ENCODE peak calls at places on chromosomes 7 and 10, in seven cellular contexts. E, V, U, Z, M, L and R are unnamed samples.

GRCh38 chr7:91620827-91621226 is 259.7 kb downstream of the MTERF1 start:
- DNase-seq in E (no peak), V (no peak), U (no peak), Z (no peak), M (no peak), L (no peak), R (no peak)

GRCh38 chr7:80785961-80786360 is 132.9 kb downstream of the SEMA3C start:
- DNase-seq in E (no peak), V (no peak), U (no peak), Z (no peak), M (no peak), L (no peak), R (no peak)

GRCh38 chr7:97845622-97846203 is 26.5 kb downstream of the ASNS start:
- DNase-seq in E (no peak), V (peak), U (no peak), Z (no peak), M (no peak), L (peak), R (no peak)

GRCh38 chr7:117603627-117604026 is 123.8 kb downstream of the CFTR start:
- DNase-seq in E (no peak), V (no peak), U (no peak), Z (no peak), M (no peak), L (no peak), R (no peak)

GRCh38 chr10:56068473-56069263 is 292.4 kb downstream of the ZWINT start:
- DNase-seq in E (no peak), V (no peak), U (no peak), Z (no peak), M (no peak), L (no peak), R (no peak)

GRCh38 chr7:16436306-16436705 is 15.0 kb upstream of the CRPPA start:
- DNase-seq in E (no peak), V (no peak), U (no peak), Z (no peak), M (no peak), L (no peak), R (no peak)

GRCh38 chr10:85642421-85643170 is 724.0 kb downstream of the GRID1 start:
- DNase-seq in E (no peak), V (peak), U (no peak), Z (no peak), M (no peak), L (peak), R (peak)

GRCh38 chr7:7478569-7478968 is 57.1 kb downstream of the COL28A1 start:
- DNase-seq in E (no peak), V (no peak), U (peak), Z (no peak), M (no peak), L (no peak), R (no peak)

GRCh38 chr7:82593780-82594179 is 150.2 kb upstream of the CACNA2D1 start:
- DNase-seq in E (no peak), V (peak), U (no peak), Z (no peak), M (no peak), L (no peak), R (no peak)

GRCh38 chr10:61779950-61780659 is 117.4 kb downstream of the CABCOCO1 start:
- DNase-seq in E (peak), V (peak), U (peak), Z (no peak), M (peak), L (no peak), R (peak)

GRCh38 chr7:157414702-157415096 is 77.9 kb downstream of the DNAJB6 start:
- DNase-seq in E (no peak), V (no peak), U (peak), Z (no peak), M (no peak), L (no peak), R (no peak)

GRCh38 chr7:37247881-37248280 is 200.8 kb downstream of the ELMO1 start:
- DNase-seq in E (no peak), V (peak), U (peak), Z (no peak), M (no peak), L (no peak), R (no peak)

GRCh38 chr10:31171402-31172120 is 139.9 kb upstream of the ZNF438 start:
- DNase-seq in E (no peak), V (peak), U (no peak), Z (no peak), M (no peak), L (no peak), R (peak)

GRCh38 chr7:43594020-43594419 is 11.1 kb downstream of the STK17A start:
- DNase-seq in E (no peak), V (no peak), U (no peak), Z (no peak), M (no peak), L (no peak), R (no peak)

GRCh38 chr7:67841896-67842295 is 845.3 kb downstream of the TYW1 start:
- DNase-seq in E (no peak), V (no peak), U (no peak), Z (no peak), M (no peak), L (no peak), R (no peak)

GRCh38 chr7:101986335-101986734 is 168.9 kb downstream of the CUX1 start:
- DNase-seq in E (no peak), V (peak), U (no peak), Z (no peak), M (no peak), L (no peak), R (no peak)

GRCh38 chr10:3539696-3540383 is 245.2 kb downstream of the KLF6 start:
- DNase-seq in E (no peak), V (no peak), U (no peak), Z (no peak), M (no peak), L (no peak), R (no peak)

GRCh38 chr10:133528296-133528844 is 1.2 kb downstream of the CYP2E1 start:
- DNase-seq in E (no peak), V (no peak), U (peak), Z (no peak), M (no peak), L (no peak), R (no peak)

GRCh38 chr10:133528845-133529575 is 1.8 kb downstream of the CYP2E1 start:
- DNase-seq in E (no peak), V (no peak), U (peak), Z (no peak), M (no peak), L (no peak), R (no peak)

GRCh38 chr10:133529576-133529946 is 2.4 kb downstream of the CYP2E1 start:
- DNase-seq in E (no peak), V (no peak), U (no peak), Z (no peak), M (no peak), L (no peak), R (no peak)

GRCh38 chr10:133526957-133527588 is at the start of gene CYP2E1:
- DNase-seq in E (no peak), V (no peak), U (no peak), Z (no peak), M (no peak), L (no peak), R (no peak)

DNA sequence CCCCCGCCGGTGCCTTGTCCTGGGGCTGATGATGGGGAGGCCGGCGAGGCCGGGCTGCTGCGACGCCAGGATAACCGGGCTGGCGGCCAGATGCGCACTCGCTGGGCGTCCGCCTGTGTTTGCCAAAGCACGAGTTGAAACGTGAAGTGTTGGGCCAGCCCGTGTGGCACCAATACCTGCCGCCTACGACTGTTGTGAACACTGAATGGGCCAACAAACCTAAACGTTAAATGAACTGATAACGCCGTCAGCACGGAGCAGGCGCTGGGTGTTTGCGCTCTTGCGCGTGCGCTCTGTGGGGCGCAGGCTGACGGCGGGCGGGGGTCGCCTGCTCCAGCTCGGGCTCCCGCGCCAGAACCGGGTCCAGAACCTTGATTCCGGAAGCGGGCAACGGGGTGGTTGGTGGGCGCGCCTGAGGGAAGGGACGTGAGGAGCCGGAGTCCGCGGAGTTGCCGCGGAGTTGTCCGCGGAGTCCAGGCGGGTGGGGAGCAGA is 662 bp downstream of the CYP2E1 start:
- DNase-seq in E (no peak), V (no peak), U (peak), Z (no peak), M (no peak), L (no peak), R (no peak)
- H3K4me3 ChIP-seq in E (peak), V (peak), U (peak), Z (peak), M (no peak), L (no peak), R (peak)

GRCh38 chr10:86753638-86754434 is 2.6 kb upstream of the BMPR1A start:
- DNase-seq in E (no peak), V (no peak), U (no peak), Z (peak), M (no peak), L (no peak), R (no peak)
- H3K4me3 ChIP-seq in E (peak), V (no peak), U (no peak), Z (no peak), M (no peak), L (no peak), R (no peak)

GRCh38 chr7:114923403-114923713 is 1.5 kb downstream of the MDFIC start:
- DNase-seq in E (no peak), V (no peak), U (no peak), Z (no peak), M (no peak), L (no peak), R (no peak)
- H3K4me3 ChIP-seq in E (peak), V (peak), U (peak), Z (peak), M (peak), L (peak), R (peak)

DNA sequence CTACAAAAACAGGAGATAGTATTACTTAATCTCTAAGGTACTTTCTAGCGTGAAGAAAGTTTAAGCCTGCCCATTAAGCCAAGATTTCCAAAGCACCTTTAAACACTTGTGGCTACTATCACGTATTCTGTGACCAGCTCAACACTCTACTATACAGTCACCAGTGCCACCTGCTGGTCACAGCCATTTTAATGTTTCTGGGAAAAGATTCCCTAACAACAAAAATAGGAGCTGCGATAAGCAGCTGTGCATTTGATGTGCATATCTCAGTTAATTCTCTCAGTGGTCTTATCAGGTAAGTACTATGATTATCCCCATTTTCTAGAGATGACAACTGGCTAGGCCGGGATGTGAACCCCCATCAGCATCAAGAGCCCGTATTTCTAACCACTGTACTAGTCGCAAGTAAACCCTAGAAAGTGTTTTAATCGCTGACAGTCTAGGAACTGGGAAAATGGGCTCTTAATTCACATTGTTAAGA is 860 bp downstream of the SEC31B start:
- DNase-seq in E (peak), V (peak), U (peak), Z (peak), M (peak), L (peak), R (no peak)
- H3K4me3 ChIP-seq in E (peak), V (peak), U (peak), Z (peak), M (no peak), L (no peak), R (no peak)

GRCh38 chr7:123871998-123872867 is 27.3 kb downstream of the HYAL4 start:
- DNase-seq in E (peak), V (peak), U (peak), Z (no peak), M (peak), L (peak), R (no peak)
- H3K4me3 ChIP-seq in E (no peak), V (no peak), U (no peak), Z (no peak), M (no peak), L (no peak), R (no peak)

DNA sequence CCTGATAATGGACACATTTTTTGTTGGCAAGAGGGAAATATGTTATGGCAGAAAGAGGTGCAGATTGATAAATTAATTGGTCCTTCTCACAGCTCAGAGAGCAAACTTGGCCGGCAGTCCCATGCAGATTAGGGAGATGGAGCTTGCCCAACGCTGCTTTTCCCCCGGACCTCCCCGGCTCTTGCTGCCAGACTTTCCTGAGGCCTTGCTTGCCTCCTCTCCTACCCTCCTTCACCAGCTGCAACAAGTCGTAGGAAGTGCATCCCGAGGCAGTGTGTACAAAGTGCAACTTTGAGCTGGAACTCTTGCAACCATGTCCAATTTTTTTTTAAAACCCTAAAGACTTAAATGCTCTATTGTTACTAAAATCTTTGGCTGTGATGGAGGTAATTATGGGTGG is 215.5 kb downstream of the LRMDA start:
- DNase-seq in E (no peak), V (no peak), U (peak), Z (no peak), M (no peak), L (no peak), R (no peak)
- H3K4me3 ChIP-seq in E (no peak), V (no peak), U (no peak), Z (no peak), M (no peak), L (no peak), R (no peak)

GRCh38 chr10:60304832-60305231 is 84.8 kb downstream of the ANK3 start:
- DNase-seq in E (no peak), V (no peak), U (no peak), Z (no peak), M (no peak), L (no peak), R (no peak)
- H3K4me3 ChIP-seq in E (no peak), V (peak), U (no peak), Z (no peak), M (no peak), L (no peak), R (no peak)

GRCh38 chr10:128084364-128084763 is 41.9 kb downstream of the MKI67 start:
- DNase-seq in E (no peak), V (no peak), U (no peak), Z (no peak), M (no peak), L (no peak), R (no peak)
- H3K4me3 ChIP-seq in E (no peak), V (no peak), U (no peak), Z (no peak), M (no peak), L (no peak), R (no peak)

GRCh38 chr7:151408839-151409554 is 841 bp downstream of the WDR86 start:
- DNase-seq in E (no peak), V (peak), U (peak), Z (no peak), M (peak), L (no peak), R (no peak)
- H3K4me3 ChIP-seq in E (peak), V (no peak), U (peak), Z (peak), M (peak), L (no peak), R (no peak)